ENCODE peak calls at places on chromosomes 12 and 14, in eight cellular contexts. B, U, S, L, H, K, A and J are unnamed samples.

GRCh38 chr12:96988919-96989318 is 81.9 kb downstream of the NEDD1 start:
- DNase-seq in B (no peak), A (no peak), K (no peak), H (no peak), S (no peak), U (no peak), L (no peak), J (no peak)

GRCh38 chr14:102089621-102090343 is 2.9 kb upstream of the HSP90AA1 start:
- DNase-seq in H (no peak), L (no peak), S (no peak), B (no peak), A (no peak), K (no peak), U (no peak), J (no peak)

GRCh38 chr14:22386924-22387775 is 201.9 kb downstream of the DAD1 start:
- DNase-seq in S (peak), U (no peak), H (no peak), A (no peak), L (peak), K (no peak), B (no peak), J (peak)

GRCh38 chr12:53176750-53177149 is 3.8 kb upstream of the ZNF740 start:
- DNase-seq in A (no peak), B (no peak), K (no peak), S (no peak), U (no peak), L (no peak), H (no peak), J (no peak)

GRCh38 chr14:22472935-22473854 is 115.8 kb downstream of the DAD1 start:
- DNase-seq in K (no peak), U (no peak), B (no peak), A (no peak), S (no peak), L (no peak), H (no peak), J (peak)

GRCh38 chr14:29789475-29789874 is 138.2 kb downstream of the PRKD1 start:
- DNase-seq in L (no peak), U (no peak), A (no peak), S (no peak), B (no peak), H (no peak), K (no peak), J (no peak)

GRCh38 chr12:1217191-1217949 is 226.3 kb downstream of the ERC1 start:
- DNase-seq in K (no peak), S (no peak), A (no peak), H (peak), L (no peak), B (no peak), U (peak), J (no peak)

GRCh38 chr12:18148961-18149360 is 59.0 kb upstream of the RERGL start:
- DNase-seq in L (no peak), B (no peak), K (no peak), A (no peak), S (no peak), H (no peak), U (no peak), J (no peak)

GRCh38 chr14:99551034-99551922 is 52.7 kb downstream of the CCDC85C start:
- DNase-seq in L (no peak), K (no peak), A (no peak), H (no peak), B (no peak), S (peak), U (no peak), J (no peak)

GRCh38 chr14:69299286-69300035 is 39.5 kb downstream of the GALNT16 start:
- DNase-seq in A (no peak), L (no peak), S (no peak), U (no peak), B (no peak), H (no peak), K (no peak), J (no peak)

GRCh38 chr14:85313801-85314207 is 216.1 kb upstream of the FLRT2 start:
- DNase-seq in L (no peak), A (no peak), B (no peak), U (no peak), S (no peak), H (peak), K (no peak), J (no peak)

GRCh38 chr12:131835616-131836171 is 7.5 kb downstream of the MMP17 start:
- DNase-seq in B (no peak), S (no peak), H (no peak), K (no peak), L (no peak), A (no peak), U (no peak), J (no peak)

GRCh38 chr12:120710805-120711296 is 593 bp downstream of the UNC119B start:
- DNase-seq in K (no peak), A (no peak), L (no peak), H (no peak), S (no peak), U (no peak), B (no peak), J (no peak)

GRCh38 chr12:105109465-105110212 is 2.1 kb downstream of the WASHC4 start:
- DNase-seq in S (no peak), B (no peak), H (no peak), K (no peak), A (no peak), U (no peak), L (no peak), J (no peak)

GRCh38 chr14:68774771-68775613 is 17.9 kb downstream of the ZFP36L1 start:
- DNase-seq in K (no peak), H (no peak), A (no peak), S (no peak), U (no peak), B (no peak), L (no peak), J (no peak)

GRCh38 chr12:828726-829395 is 76.5 kb downstream of the WNK1 start:
- DNase-seq in L (no peak), K (no peak), S (no peak), U (no peak), B (no peak), A (no peak), H (no peak), J (no peak)

GRCh38 chr12:52228931-52229330 is 4.1 kb upstream of the KRT7 start:
- DNase-seq in K (no peak), U (no peak), A (no peak), B (no peak), H (no peak), L (no peak), S (no peak), J (no peak)

GRCh38 chr14:96307434-96307833 is 51.4 kb downstream of the BDKRB1 start:
- DNase-seq in U (no peak), L (no peak), H (no peak), B (no peak), S (no peak), K (no peak), A (no peak), J (no peak)